ENCODE peak calls at places on chromosomes 3 and 15, in six cellular contexts. One of them, this sample, is unnamed.

GRCh38 chr3:58013973-58014649 is 5.9 kb downstream of the FLNB start:
- DNase-seq in cardiac fibroblast: peak
- DNase-seq in BJ: peak
- DNase-seq in NCI-H345: no peak
- DNase-seq in stimulated activated CD4-positive, alpha-beta T cell treated with anti-CD3 and anti-CD28 coated beads, Interleukin-12 subunit alpha, Interleukin-12 subunit beta, amount 100 ng/mL, for 24 hours: no peak
- DNase-seq in activated B cell treated with CpG ODN at 0.5 μM for 24 hours: no peak
- DNase-seq in this sample: no peak

GRCh38 chr3:109553573-109554371 is 216.4 kb upstream of the DPPA4 start:
- DNase-seq in cardiac fibroblast: no peak
- DNase-seq in BJ: no peak
- DNase-seq in NCI-H345: no peak
- DNase-seq in stimulated activated CD4-positive, alpha-beta T cell treated with anti-CD3 and anti-CD28 coated beads, Interleukin-12 subunit alpha, Interleukin-12 subunit beta, amount 100 ng/mL, for 24 hours: no peak
- DNase-seq in activated B cell treated with CpG ODN at 0.5 μM for 24 hours: no peak
- DNase-seq in this sample: no peak

GRCh38 chr15:29813009-29813408 is 9.3 kb downstream of the TJP1 start:
- DNase-seq in NCI-H345: no peak
- DNase-seq in cardiac fibroblast: no peak
- DNase-seq in activated B cell treated with CpG ODN at 0.5 μM for 24 hours: no peak
- DNase-seq in BJ: no peak
- DNase-seq in stimulated activated CD4-positive, alpha-beta T cell treated with anti-CD3 and anti-CD28 coated beads, Interleukin-12 subunit alpha, Interleukin-12 subunit beta, amount 100 ng/mL, for 24 hours: no peak
- DNase-seq in this sample: no peak

GRCh38 chr15:64732156-64732860 is 43.1 kb downstream of the RBPMS2 start:
- DNase-seq in cardiac fibroblast: no peak
- DNase-seq in BJ: no peak
- DNase-seq in stimulated activated CD4-positive, alpha-beta T cell treated with anti-CD3 and anti-CD28 coated beads, Interleukin-12 subunit alpha, Interleukin-12 subunit beta, amount 100 ng/mL, for 24 hours: no peak
- DNase-seq in activated B cell treated with CpG ODN at 0.5 μM for 24 hours: no peak
- DNase-seq in NCI-H345: no peak
- DNase-seq in this sample: no peak

GRCh38 chr3:23325466-23326065 is 122.4 kb downstream of the UBE2E2 start:
- DNase-seq in NCI-H345: no peak
- DNase-seq in activated B cell treated with CpG ODN at 0.5 μM for 24 hours: no peak
- DNase-seq in BJ: no peak
- DNase-seq in cardiac fibroblast: no peak
- DNase-seq in stimulated activated CD4-positive, alpha-beta T cell treated with anti-CD3 and anti-CD28 coated beads, Interleukin-12 subunit alpha, Interleukin-12 subunit beta, amount 100 ng/mL, for 24 hours: no peak
- DNase-seq in this sample: no peak

GRCh38 chr3:150755902-150756301 is 7.1 kb downstream of the SIAH2 start:
- DNase-seq in NCI-H345: no peak
- DNase-seq in BJ: no peak
- DNase-seq in stimulated activated CD4-positive, alpha-beta T cell treated with anti-CD3 and anti-CD28 coated beads, Interleukin-12 subunit alpha, Interleukin-12 subunit beta, amount 100 ng/mL, for 24 hours: no peak
- DNase-seq in cardiac fibroblast: no peak
- DNase-seq in activated B cell treated with CpG ODN at 0.5 μM for 24 hours: no peak
- DNase-seq in this sample: no peak

GRCh38 chr15:99010743-99011142 is 3.2 kb upstream of the PGPEP1L start:
- DNase-seq in NCI-H345: no peak
- DNase-seq in activated B cell treated with CpG ODN at 0.5 μM for 24 hours: no peak
- DNase-seq in cardiac fibroblast: no peak
- DNase-seq in stimulated activated CD4-positive, alpha-beta T cell treated with anti-CD3 and anti-CD28 coated beads, Interleukin-12 subunit alpha, Interleukin-12 subunit beta, amount 100 ng/mL, for 24 hours: no peak
- DNase-seq in BJ: no peak
- DNase-seq in this sample: no peak

GRCh38 chr3:60555704-60556340 is 695.4 kb downstream of the FHIT start:
- DNase-seq in BJ: no peak
- DNase-seq in cardiac fibroblast: no peak
- DNase-seq in activated B cell treated with CpG ODN at 0.5 μM for 24 hours: no peak
- DNase-seq in NCI-H345: no peak
- DNase-seq in stimulated activated CD4-positive, alpha-beta T cell treated with anti-CD3 and anti-CD28 coated beads, Interleukin-12 subunit alpha, Interleukin-12 subunit beta, amount 100 ng/mL, for 24 hours: no peak
- DNase-seq in this sample: no peak

GRCh38 chr3:177358085-177358967 is 161.0 kb upstream of the TBL1XR1 start:
- DNase-seq in activated B cell treated with CpG ODN at 0.5 μM for 24 hours: peak
- DNase-seq in NCI-H345: no peak
- DNase-seq in stimulated activated CD4-positive, alpha-beta T cell treated with anti-CD3 and anti-CD28 coated beads, Interleukin-12 subunit alpha, Interleukin-12 subunit beta, amount 100 ng/mL, for 24 hours: no peak
- DNase-seq in BJ: no peak
- DNase-seq in cardiac fibroblast: peak
- DNase-seq in this sample: peak

This sample was measured in HEK293T.